ENCODE peak calls at places on chromosomes 7 and 10, in five cellular contexts. X is AG08396, Q is SW480, R is glomerular endothelial cell, G is ACHN. P is an unnamed sample.

GRCh38 chr10:93272884-93273675 is 199.4 kb downstream of the CYP26A1 start:
- DNase-seq in X (no peak), Q (no peak), R (no peak), G (no peak), P (no peak)

GRCh38 chr10:126685756-126686155 is 15.3 kb upstream of the C10orf90 start:
- DNase-seq in X (no peak), Q (no peak), R (no peak), G (no peak), P (no peak)

GRCh38 chr10:59877191-59877671 is 29.1 kb downstream of the CCDC6 start:
- DNase-seq in X (peak), Q (no peak), R (no peak), G (no peak), P (no peak)

GRCh38 chr7:76372984-76373833 is 14.4 kb upstream of the YWHAG start:
- DNase-seq in X (peak), Q (peak), R (no peak), G (peak), P (no peak)

GRCh38 chr7:41567350-41568114 is 135.4 kb downstream of the INHBA start:
- DNase-seq in X (no peak), Q (no peak), R (no peak), G (no peak), P (no peak)

GRCh38 chr7:127927339-127927679 is 103.9 kb downstream of the LRRC4 start:
- DNase-seq in X (no peak), Q (no peak), R (no peak), G (no peak), P (no peak)

GRCh38 chr7:102248456-102249395 is 37.9 kb upstream of the SH2B2 start:
- DNase-seq in X (no peak), Q (no peak), R (no peak), G (no peak), P (no peak)

GRCh38 chr10:21532694-21533576 is 1.1 kb upstream of the MLLT10 start:
- DNase-seq in X (no peak), Q (no peak), R (no peak), G (no peak), P (no peak)

GRCh38 chr7:39621261-39621660 is 2.1 kb upstream of the RALA start:
- DNase-seq in X (peak), Q (no peak), R (no peak), G (peak), P (no peak)

GRCh38 chr7:92723205-92723604 is 113.2 kb downstream of the CDK6 start:
- DNase-seq in X (no peak), Q (no peak), R (no peak), G (peak), P (no peak)

GRCh38 chr7:122379491-122379890 is 74.9 kb upstream of the FEZF1 start:
- DNase-seq in X (no peak), Q (no peak), R (no peak), G (no peak), P (no peak)

GRCh38 chr7:23443974-23444373 is 26.3 kb downstream of the IGF2BP3 start:
- DNase-seq in X (no peak), Q (no peak), R (no peak), G (no peak), P (no peak)

GRCh38 chr7:49703876-49704275 is 69.6 kb upstream of the VWC2 start:
- DNase-seq in X (no peak), Q (no peak), R (no peak), G (no peak), P (no peak)

GRCh38 chr7:99173787-99174186 is 29.9 kb upstream of the SMURF1 start:
- DNase-seq in X (no peak), Q (no peak), R (no peak), G (no peak), P (no peak)